ENCODE peak calls at places on chromosomes 13 and 19, in eight cellular contexts. P is upper lobe of right lung, I is heart right ventricle, N is lower lobe of right lung, Z is coronary artery, S is Peyer's patch, X is cardiac muscle cell, U is caudate nucleus. K is an unnamed sample.
A peak's percentile ranks its signal among the peaks of the same experiment; 100 is the strongest.

GRCh38 chr13:110627761-110628476 is 12.6 kb downstream of the NAXD start:
- DNase-seq in Z (no peak), N (no peak), P (no peak), U (no peak), S (no peak), I (no peak), X (no peak), K (no peak)

GRCh38 chr13:22220186-22221160 is 549.6 kb downstream of the FGF9 start:
- DNase-seq in I (no peak), N (no peak), X (no peak), U (no peak), Z (no peak), S (no peak), P (no peak), K (no peak)

GRCh38 chr13:113915012-113915763 is 51.3 kb upstream of the GAS6 start:
- DNase-seq in I (no peak), U (no peak), Z (peak; percentile 62), N (no peak), P (no peak), S (no peak), X (no peak), K (no peak)

GRCh38 chr19:49894879-49895565 is 1.7 kb downstream of the IL4I1 start:
- DNase-seq in X (no peak), Z (no peak), S (no peak), I (no peak), U (no peak), P (no peak), N (no peak), K (no peak)

GRCh38 chr13:24709186-24709913 is 29.1 kb downstream of the ATP12A start:
- DNase-seq in X (no peak), N (no peak), P (no peak), Z (no peak), S (peak; percentile 34), I (no peak), U (no peak), K (peak; percentile 32)

GRCh38 chr13:20301391-20302071 is 69.4 kb upstream of the GJB6 start:
- DNase-seq in N (no peak), S (no peak), Z (no peak), P (no peak), U (no peak), I (peak; percentile 20), X (no peak), K (no peak)

GRCh38 chr19:30530751-30531150 is 158.6 kb downstream of the ZNF536 start:
- DNase-seq in N (no peak), U (no peak), P (no peak), S (no peak), I (no peak), X (no peak), Z (no peak), K (no peak)

GRCh38 chr19:19460258-19460731 is 54.8 kb downstream of the GATAD2A start:
- DNase-seq in Z (no peak), N (peak; percentile 46), X (no peak), S (peak; percentile 22), P (no peak), I (no peak), U (no peak), K (no peak)

GRCh38 chr19:14577885-14578427 is 4.9 kb upstream of the CLEC17A start:
- DNase-seq in P (no peak), N (no peak), U (no peak), S (peak; percentile 54), X (no peak), Z (no peak), I (no peak), K (no peak)

GRCh38 chr13:113729329-113730019 is 29.6 kb upstream of the TMEM255B start:
- DNase-seq in X (no peak), N (peak; percentile 40), P (peak; percentile 60), S (no peak), Z (no peak), I (no peak), U (no peak), K (no peak)

GRCh38 chr13:97113231-97114001 is 108.7 kb upstream of the MBNL2 start:
- DNase-seq in X (no peak), I (no peak), U (peak; percentile 51), N (no peak), S (no peak), P (no peak), Z (no peak), K (no peak)

GRCh38 chr19:3268326-3268725 is 43.9 kb downstream of the CELF5 start:
- DNase-seq in I (no peak), U (no peak), X (no peak), N (no peak), S (no peak), Z (no peak), P (no peak), K (no peak)

GRCh38 chr13:72342364-72342763 is 385.1 kb downstream of the MZT1 start:
- DNase-seq in S (no peak), N (no peak), I (no peak), U (no peak), X (no peak), P (no peak), Z (no peak), K (no peak)

GRCh38 chr13:113489549-113490495 is 689 bp downstream of the DCUN1D2 start:
- DNase-seq in Z (no peak), N (peak; percentile 60), X (peak; percentile 38), S (peak; percentile 27), U (no peak), I (no peak), P (no peak), K (peak; percentile 49)

GRCh38 chr13:29550589-29550988 is 44.9 kb downstream of the SLC7A1 start:
- DNase-seq in Z (no peak), X (no peak), P (no peak), S (no peak), N (no peak), U (no peak), I (no peak), K (no peak)

GRCh38 chr19:38433268-38433733 is at the start of gene RYR1:
- DNase-seq in X (peak; percentile 87), P (peak; percentile 79), I (peak; percentile 63), Z (no peak), N (peak; percentile 79), U (peak; percentile 2), S (peak; percentile 48), K (peak; percentile 40)
- H3K27ac ChIP-seq in X (peak within 1 kb of the TSS; percentile 6), P (no peak within 1 kb of the TSS), I (no peak within 1 kb of the TSS), Z (no peak within 1 kb of the TSS), N (no peak within 1 kb of the TSS), U (peak within 1 kb of the TSS; percentile 16), S (no peak within 1 kb of the TSS), K (no peak within 1 kb of the TSS)

DNA sequence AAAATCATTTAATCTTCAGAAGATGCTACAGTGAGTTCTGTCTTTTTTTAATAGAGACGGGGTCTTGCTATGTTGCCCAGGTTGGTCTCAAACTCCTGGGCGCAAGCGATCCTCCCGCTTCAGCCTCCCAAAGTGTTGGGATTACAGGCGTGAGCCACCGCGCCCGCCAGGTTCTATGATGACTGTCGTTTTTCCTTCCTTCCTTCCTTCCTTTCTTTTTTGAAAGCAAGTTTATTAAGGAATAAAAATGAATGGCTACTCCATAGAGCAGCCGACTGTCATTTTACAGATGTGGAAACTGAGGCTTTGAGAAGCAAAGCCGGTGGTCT is 511 bp upstream of the GAMT start:
- DNase-seq in Z (no peak), U (no peak), X (no peak), S (no peak), I (no peak), P (no peak), N (no peak), K (no peak)
- H3K27ac ChIP-seq in Z (no peak overlapping the region), U (peak overlapping the region; percentile 44), X (no peak overlapping the region), S (no peak overlapping the region), I (peak overlapping the region; percentile 85), P (no peak overlapping the region), N (no peak overlapping the region), K (no peak overlapping the region)

GRCh38 chr13:99383511-99383921 is 76.3 kb upstream of the GPR183 start:
- DNase-seq in N (no peak), U (no peak), S (no peak), X (no peak), Z (peak; percentile 41), I (no peak), P (no peak), K (no peak)

GRCh38 chr13:99382428-99383133 is 75.4 kb upstream of the GPR183 start:
- DNase-seq in P (no peak), Z (no peak), I (no peak), S (peak; percentile 47), X (no peak), N (no peak), U (no peak), K (peak; percentile 44)

GRCh38 chr13:99385161-99385560 is 78.0 kb upstream of the GPR183 start:
- DNase-seq in Z (peak; percentile 63), U (no peak), X (no peak), I (no peak), S (no peak), P (no peak), N (no peak), K (no peak)

GRCh38 chr13:99384468-99384867 is 77.3 kb upstream of the GPR183 start:
- DNase-seq in S (no peak), X (no peak), Z (peak; percentile 61), P (no peak), I (no peak), U (no peak), N (no peak), K (no peak)

GRCh38 chr13:99383946-99384345 is 76.7 kb upstream of the GPR183 start:
- DNase-seq in X (no peak), I (no peak), Z (no peak), P (no peak), N (no peak), S (no peak), U (no peak), K (no peak)
- H3K27ac ChIP-seq in X (no peak overlapping the region), I (no peak overlapping the region), Z (no peak overlapping the region), P (no peak overlapping the region), N (no peak overlapping the region), S (no peak overlapping the region), U (no peak overlapping the region), K (peak overlapping the region; percentile 24)

GRCh38 chr13:44153536-44153935 is 220.1 kb upstream of the SERP2 start:
- DNase-seq in S (no peak), Z (no peak), I (no peak), U (no peak), X (no peak), P (no peak), N (no peak), K (no peak)

GRCh38 chr13:44156294-44156658 is 217.3 kb upstream of the SERP2 start:
- DNase-seq in I (no peak), Z (no peak), S (no peak), P (no peak), X (no peak), N (no peak), U (no peak), K (no peak)

GRCh38 chr13:44158055-44158655 is 215.5 kb upstream of the SERP2 start:
- DNase-seq in N (no peak), Z (peak; percentile 78), S (no peak), X (no peak), I (no peak), P (no peak), U (no peak), K (no peak)

GRCh38 chr13:44157614-44158013 is 216.0 kb upstream of the SERP2 start:
- DNase-seq in P (no peak), S (no peak), X (no peak), Z (no peak), I (no peak), N (no peak), U (no peak), K (no peak)

GRCh38 chr13:44155422-44156293 is 218.0 kb upstream of the SERP2 start:
- DNase-seq in N (peak; percentile 56), I (peak; percentile 40), Z (peak; percentile 82), X (peak; percentile 87), P (no peak), U (peak; percentile 34), S (no peak), K (no peak)
- H3K27ac ChIP-seq in N (peak overlapping the region; percentile 25), I (peak overlapping the region; percentile 67), Z (peak overlapping the region; percentile 84), X (peak overlapping the region; percentile 86), P (peak overlapping the region; percentile 62), U (peak overlapping the region; percentile 52), S (peak overlapping the region; percentile 47), K (no peak overlapping the region)

GRCh38 chr19:45882652-45883585 is 3.0 kb downstream of the IRF2BP1 start:
- DNase-seq in U (peak; percentile 40), N (peak; percentile 90), P (peak; percentile 91), X (peak; percentile 89), Z (no peak), S (peak; percentile 79), I (peak; percentile 80), K (peak; percentile 80)
- H3K27ac ChIP-seq in U (no peak overlapping the region), N (peak overlapping the region; percentile 63), P (peak overlapping the region; percentile 63), X (no peak overlapping the region), Z (no peak overlapping the region), S (peak overlapping the region; percentile 92), I (no peak overlapping the region), K (no peak overlapping the region)

K was measured in CD4-positive, CD25-positive, alpha-beta regulatory T cell.